ENCODE peak calls at places on chromosome 10, in six cellular contexts. T is GM13976, S is A549, A is cardiac fibroblast, Y is IMR-90, E is GM12864. X is an unnamed sample.

GRCh38 chr10:106513328-106513727 is 651.2 kb downstream of the SORCS1 start:
- DNase-seq in T (no peak), S (no peak), A (peak), Y (peak), E (no peak), X (no peak)

GRCh38 chr10:63466168-63466935 is 575 bp upstream of the JMJD1C start:
- DNase-seq in T (peak), S (peak), A (peak), Y (peak), E (no peak), X (peak)

GRCh38 chr10:30730306-30730705 is 100.8 kb upstream of the LYZL2 start:
- DNase-seq in T (no peak), S (no peak), A (no peak), Y (no peak), E (no peak), X (no peak)

GRCh38 chr10:60827791-60828488 is 49.7 kb downstream of the CDK1 start:
- DNase-seq in T (no peak), S (no peak), A (peak), Y (peak), E (no peak), X (peak)

GRCh38 chr10:120138689-120139088 is 246.2 kb downstream of the SEC23IP start:
- DNase-seq in T (no peak), S (no peak), A (no peak), Y (no peak), E (no peak), X (no peak)

GRCh38 chr10:49743464-49744075 is 18.6 kb downstream of the OGDHL start:
- DNase-seq in T (peak), S (no peak), A (no peak), Y (no peak), E (no peak), X (no peak)

GRCh38 chr10:10564081-10564480 is 453.6 kb upstream of the CELF2 start:
- DNase-seq in T (no peak), S (no peak), A (peak), Y (no peak), E (no peak), X (no peak)

GRCh38 chr10:131732631-131733127 is 168.1 kb upstream of the PPP2R2D start:
- DNase-seq in T (no peak), S (no peak), A (no peak), Y (no peak), E (no peak), X (no peak)

GRCh38 chr10:114623661-114624294 is 34.3 kb downstream of the ABLIM1 start:
- DNase-seq in T (no peak), S (peak), A (peak), Y (peak), E (no peak), X (no peak)

GRCh38 chr10:30502266-30503058 is 68.5 kb downstream of the MAP3K8 start:
- DNase-seq in T (peak), S (no peak), A (peak), Y (peak), E (no peak), X (no peak)

GRCh38 chr10:114499630-114500190 is 95.4 kb upstream of the AFAP1L2 start:
- DNase-seq in T (peak), S (no peak), A (no peak), Y (no peak), E (peak), X (no peak)

GRCh38 chr10:118251791-118252190 is 90.3 kb downstream of the FAM204A start:
- DNase-seq in T (no peak), S (no peak), A (no peak), Y (no peak), E (no peak), X (no peak)

GRCh38 chr10:114932225-114932624 is 5.8 kb upstream of the TRUB1 start:
- DNase-seq in T (no peak), S (no peak), A (no peak), Y (no peak), E (no peak), X (no peak)

GRCh38 chr10:26474062-26474461 is 35.9 kb downstream of the APBB1IP start:
- DNase-seq in T (no peak), S (no peak), A (no peak), Y (no peak), E (no peak), X (no peak)

GRCh38 chr10:111199587-111199986 is 122.8 kb downstream of the ADRA2A start:
- DNase-seq in T (no peak), S (no peak), A (no peak), Y (no peak), E (no peak), X (no peak)

GRCh38 chr10:1779796-1780195 is 42.5 kb upstream of the ADARB2 start:
- DNase-seq in T (no peak), S (no peak), A (no peak), Y (no peak), E (no peak), X (no peak)
- TF ChIP-seq CTCF in T (no peak), S (no peak), A (no peak), Y (no peak), E (no peak), X (no peak)

DNA sequence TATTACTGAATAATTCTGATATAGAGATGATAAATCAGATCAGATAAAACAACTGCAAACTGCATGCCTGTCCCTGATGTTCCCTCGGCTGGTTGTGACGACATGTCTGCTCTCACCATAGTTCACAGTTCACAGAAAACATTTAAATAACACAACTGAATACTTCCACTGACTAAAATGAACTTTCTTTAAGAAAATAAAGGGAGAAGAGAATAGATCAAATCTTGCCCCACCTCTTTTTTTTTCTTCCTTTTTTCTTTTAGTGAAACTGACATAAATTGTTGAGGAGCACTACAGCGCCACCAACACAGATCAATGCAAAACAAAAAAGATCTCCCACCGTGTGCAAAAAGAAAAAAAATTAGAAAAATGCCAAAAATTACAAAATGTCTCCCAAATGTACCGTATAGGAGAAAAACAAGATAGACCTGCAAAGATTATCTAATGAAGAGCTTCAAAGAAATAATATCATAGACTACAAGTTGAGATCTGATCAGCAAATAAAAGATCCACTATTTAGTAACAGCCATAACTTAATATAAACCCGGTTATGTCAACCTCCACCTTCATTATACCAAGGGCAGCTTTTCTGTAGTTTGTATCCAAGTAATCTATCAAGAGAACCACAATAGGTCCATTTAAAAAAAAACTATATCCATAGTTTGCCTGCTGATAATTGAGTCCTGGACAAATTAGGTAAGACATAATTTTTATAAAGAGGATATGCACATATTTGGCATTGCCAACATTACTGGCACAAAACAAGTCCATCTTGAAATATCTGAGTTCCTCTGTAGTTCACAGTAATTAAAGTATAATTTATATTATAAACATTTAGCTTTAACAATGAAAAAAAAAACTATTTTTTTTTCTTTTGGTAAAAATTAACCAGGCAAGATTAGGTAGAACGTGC is 30.8 kb upstream of the EPC1 start:
- DNase-seq in T (no peak), S (no peak), A (peak), Y (peak), E (peak), X (no peak)
- TF ChIP-seq CTCF in T (peak), S (peak), A (peak), Y (peak), E (peak), X (no peak)

GRCh38 chr10:80924063-80924952 is 386.6 kb downstream of the SH2D4B start:
- DNase-seq in T (no peak), S (peak), A (peak), Y (peak), E (no peak), X (peak)
- TF ChIP-seq CTCF in T (peak), S (peak), A (peak), Y (peak), E (peak), X (peak)

DNA sequence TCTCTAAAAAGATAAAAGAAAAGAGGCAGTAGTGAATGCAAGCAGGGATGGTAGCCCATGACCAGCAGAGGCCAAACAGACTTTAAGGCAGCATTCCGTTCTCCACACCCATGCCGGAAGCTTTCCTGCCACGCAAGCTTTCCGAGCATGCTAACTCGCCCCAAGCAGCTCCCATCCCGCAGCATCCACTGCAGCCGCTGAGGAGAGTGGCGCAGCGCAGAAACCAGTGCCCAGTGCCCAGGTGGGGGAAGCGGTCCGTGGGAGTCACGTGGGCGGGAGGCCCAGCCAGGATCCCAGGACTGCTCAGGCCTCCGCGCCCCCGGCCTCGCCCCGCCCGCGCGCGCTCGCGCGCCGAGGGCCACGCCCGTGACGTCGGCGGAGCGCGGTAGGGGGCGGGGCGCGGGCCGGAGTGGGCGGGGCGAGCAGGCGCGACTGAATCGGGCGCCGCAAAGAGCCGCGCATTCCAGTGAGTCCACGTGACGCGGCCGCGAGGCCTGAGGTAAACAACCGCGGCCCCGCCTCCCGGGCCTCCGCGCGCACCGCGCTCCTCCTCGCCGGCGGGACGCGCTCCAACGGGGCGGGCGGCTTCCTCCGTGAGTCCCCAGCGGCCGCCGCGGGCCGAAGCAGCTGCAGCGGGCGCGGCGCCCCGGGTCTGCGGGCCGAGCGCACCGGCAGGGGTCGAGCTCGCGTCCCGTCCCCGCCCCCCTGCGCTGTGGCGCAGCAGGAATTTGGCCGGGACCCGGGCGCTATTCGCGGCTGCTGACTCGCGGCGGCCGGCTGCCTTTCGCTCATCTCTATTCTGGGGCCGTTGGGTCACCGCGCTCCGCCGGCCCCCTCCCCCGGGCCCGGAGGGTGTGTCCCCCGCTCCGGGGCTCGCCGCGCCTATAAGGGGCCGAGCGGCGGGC is at the start of gene OTUD1:
- DNase-seq in T (peak), S (peak), A (peak), Y (peak), E (peak), X (peak)
- TF ChIP-seq CTCF in T (no peak), S (no peak), A (no peak), Y (peak), E (no peak), X (no peak)

GRCh38 chr10:87862644-87863101 is 660 bp downstream of the KLLN start:
- DNase-seq in T (no peak), S (no peak), A (no peak), Y (peak), E (peak), X (no peak)

GRCh38 chr10:87861953-87862643 is 1.2 kb downstream of the KLLN start:
- DNase-seq in T (peak), S (peak), A (peak), Y (peak), E (peak), X (peak)

GRCh38 chr10:87861566-87861952 is 1.8 kb downstream of the KLLN start:
- DNase-seq in T (peak), S (no peak), A (peak), Y (peak), E (peak), X (peak)

GRCh38 chr10:87864497-87865059 is 1.2 kb downstream of the PTEN start:
- DNase-seq in T (no peak), S (no peak), A (no peak), Y (no peak), E (no peak), X (no peak)

DNA sequence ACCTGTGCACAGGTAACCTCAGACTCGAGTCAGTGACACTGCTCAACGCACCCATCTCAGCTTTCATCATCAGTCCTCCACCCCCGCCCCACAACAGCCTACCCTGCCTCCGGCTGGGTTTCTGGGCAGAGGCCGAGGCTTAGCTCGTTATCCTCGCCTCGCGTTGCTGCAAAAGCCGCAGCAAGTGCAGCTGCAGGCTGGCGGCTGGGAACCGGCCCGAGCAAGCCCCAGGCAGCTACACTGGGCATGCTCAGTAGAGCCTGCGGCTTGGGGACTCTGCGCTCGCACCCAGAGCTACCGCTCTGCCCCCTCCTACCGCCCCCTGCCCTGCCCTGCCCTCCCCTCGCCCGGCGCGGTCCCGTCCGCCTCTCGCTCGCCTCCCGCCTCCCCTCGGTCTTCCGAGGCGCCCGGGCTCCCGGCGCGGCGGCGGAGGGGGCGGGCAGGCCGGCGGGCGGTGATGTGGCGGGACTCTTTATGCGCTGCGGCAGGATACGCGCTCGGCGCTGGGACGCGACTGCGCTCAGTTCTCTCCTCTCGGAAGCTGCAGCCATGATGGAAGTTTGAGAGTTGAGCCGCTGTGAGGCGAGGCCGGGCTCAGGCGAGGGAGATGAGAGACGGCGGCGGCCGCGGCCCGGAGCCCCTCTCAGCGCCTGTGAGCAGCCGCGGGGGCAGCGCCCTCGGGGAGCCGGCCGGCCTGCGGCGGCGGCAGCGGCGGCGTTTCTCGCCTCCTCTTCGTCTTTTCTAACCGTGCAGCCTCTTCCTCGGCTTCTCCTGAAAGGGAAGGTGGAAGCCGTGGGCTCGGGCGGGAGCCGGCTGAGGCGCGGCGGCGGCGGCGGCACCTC is at the start of the genes KLLN and PTEN:
- DNase-seq in T (peak), S (peak), A (peak), Y (peak), E (peak), X (peak)
- TF ChIP-seq CTCF in T (no peak), S (no peak), A (no peak), Y (no peak), E (no peak), X (no peak)

DNA sequence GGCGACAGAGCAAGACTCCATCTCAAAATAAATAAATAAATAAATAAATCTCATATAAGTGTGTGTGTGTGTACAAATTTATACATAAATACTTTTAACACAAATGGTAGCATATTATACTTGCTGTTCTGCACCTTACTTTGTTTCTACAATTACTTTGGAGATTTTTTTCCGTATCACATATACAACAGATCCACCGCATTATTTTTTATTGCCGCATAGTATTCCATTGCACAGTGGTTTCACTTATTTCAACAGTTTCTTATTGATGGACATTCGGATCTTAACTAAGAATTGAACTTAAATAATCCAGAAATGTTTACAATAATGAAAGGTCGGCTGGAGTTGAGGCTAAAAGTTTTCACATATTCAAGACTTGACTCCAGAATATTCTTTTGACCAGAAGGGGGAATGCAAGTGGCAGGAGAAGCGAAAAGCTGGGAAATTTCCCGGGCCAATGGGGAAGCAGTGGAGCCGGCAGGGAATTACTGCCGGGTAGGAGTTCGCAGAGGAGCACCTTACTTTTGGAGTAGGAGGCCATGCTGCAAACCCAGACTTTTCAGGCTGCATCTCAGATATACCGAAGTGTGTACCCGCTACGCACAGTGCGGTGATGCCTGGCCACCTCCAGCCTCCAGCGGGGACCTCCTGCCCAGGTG is 448 bp upstream of the CNNM1 start:
- DNase-seq in T (peak), S (peak), A (no peak), Y (peak), E (no peak), X (peak)
- TF ChIP-seq CTCF in T (no peak), S (peak), A (no peak), Y (no peak), E (no peak), X (no peak)

GRCh38 chr10:124701881-124702656 is 42.1 kb downstream of the FAM53B start:
- DNase-seq in T (no peak), S (no peak), A (peak), Y (peak), E (no peak), X (no peak)

GRCh38 chr10:124701038-124701365 is 43.2 kb downstream of the FAM53B start:
- DNase-seq in T (no peak), S (no peak), A (no peak), Y (no peak), E (no peak), X (no peak)

GRCh38 chr10:124700293-124701037 is 43.7 kb downstream of the FAM53B start:
- DNase-seq in T (no peak), S (no peak), A (no peak), Y (no peak), E (no peak), X (no peak)

GRCh38 chr10:124699471-124700292 is 44.5 kb downstream of the FAM53B start:
- DNase-seq in T (no peak), S (no peak), A (no peak), Y (no peak), E (no peak), X (no peak)

GRCh38 chr10:124701435-124701834 is 42.7 kb downstream of the FAM53B start:
- DNase-seq in T (no peak), S (no peak), A (peak), Y (peak), E (no peak), X (no peak)
- TF ChIP-seq CTCF in T (no peak), S (no peak), A (no peak), Y (no peak), E (no peak), X (no peak)